ENCODE peak calls at places on chromosomes 11 and 22, in six cellular contexts. M, Z, D, L, A and B are unnamed samples.

GRCh38 chr11:98234698-98235097 is 786.1 kb upstream of the CNTN5 start:
- DNase-seq in M (no peak), Z (no peak), D (no peak), L (no peak), A (no peak), B (no peak)

GRCh38 chr11:87879118-87879517 is 296.1 kb downstream of the RAB38 start:
- DNase-seq in M (peak; percentile 41), Z (no peak), D (no peak), L (no peak), A (no peak), B (no peak)

GRCh38 chr11:64888761-64889511 is 10.5 kb upstream of the EHD1 start:
- DNase-seq in M (no peak), Z (no peak), D (no peak), L (no peak), A (no peak), B (no peak)

GRCh38 chr22:39688186-39688768 is 117.7 kb downstream of the CACNA1I start:
- DNase-seq in M (no peak), Z (no peak), D (no peak), L (no peak), A (no peak), B (no peak)

GRCh38 chr11:2761131-2762030 is 61.6 kb upstream of the KCNQ1OT1 start:
- DNase-seq in M (no peak), Z (no peak), D (no peak), L (peak; percentile 46), A (peak; percentile 39), B (peak; percentile 10)

GRCh38 chr22:30610299-30610698 is 3.3 kb downstream of the TCN2 start:
- DNase-seq in M (no peak), Z (no peak), D (no peak), L (peak; percentile 71), A (no peak), B (no peak)

GRCh38 chr11:67504950-67505561 is at the start of gene PITPNM1:
- DNase-seq in M (no peak), Z (peak; percentile 81), D (no peak), L (peak; percentile 88), A (peak; percentile 88), B (peak; percentile 66)

GRCh38 chr22:18008136-18008535 is 16.2 kb downstream of the MICAL3 start:
- DNase-seq in M (no peak), Z (no peak), D (no peak), L (no peak), A (no peak), B (no peak)

GRCh38 chr11:16295592-16295991 is 60.8 kb downstream of the SOX6 start:
- DNase-seq in M (no peak), Z (peak; percentile 60), D (no peak), L (no peak), A (no peak), B (no peak)

GRCh38 chr11:123561046-123561781 is 93.2 kb downstream of the SCN3B start:
- DNase-seq in M (no peak), Z (no peak), D (no peak), L (no peak), A (no peak), B (no peak)
- TF ChIP-seq CTCF in M (peak; percentile 32), Z (peak; percentile 20), D (peak; percentile 47), L (no peak), A (peak; percentile 69), B (no peak)

GRCh38 chr22:37818397-37819099 is 4.6 kb upstream of the GALR3 start:
- DNase-seq in M (no peak), Z (peak; percentile 64), D (peak; percentile 33), L (no peak), A (peak; percentile 81), B (no peak)
- TF ChIP-seq CTCF in M (peak; percentile 21), Z (peak; percentile 47), D (peak; percentile 62), L (peak; percentile 21), A (peak; percentile 48), B (no peak)

GRCh38 chr11:103877221-103877620 is 159.2 kb upstream of the DDI1 start:
- DNase-seq in M (no peak), Z (no peak), D (peak; percentile 51), L (no peak), A (no peak), B (no peak)
- TF ChIP-seq CTCF in M (peak; percentile 15), Z (peak; percentile 18), D (peak; percentile 58), L (no peak), A (no peak), B (no peak)

DNA sequence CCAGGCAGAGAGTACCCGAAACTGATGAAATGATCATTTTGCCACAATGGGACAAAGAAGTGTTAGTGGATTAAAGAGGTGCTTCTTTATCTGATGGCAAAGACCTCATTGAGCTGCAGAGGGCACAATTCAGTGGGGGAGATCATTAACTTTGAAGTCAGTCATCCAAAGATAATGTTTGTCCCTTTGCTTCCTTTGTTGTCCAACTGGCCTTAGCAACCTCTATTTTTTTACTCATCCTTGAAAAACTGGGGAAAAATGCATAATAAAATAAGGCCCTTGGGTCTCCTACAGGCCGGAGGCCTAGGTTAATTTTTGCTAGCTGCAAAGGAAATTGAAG is 86.9 kb upstream of the HTATIP2 start:
- DNase-seq in M (no peak), Z (no peak), D (no peak), L (no peak), A (no peak), B (no peak)
- TF ChIP-seq CTCF in M (no peak), Z (no peak), D (no peak), L (no peak), A (no peak), B (no peak)

DNA sequence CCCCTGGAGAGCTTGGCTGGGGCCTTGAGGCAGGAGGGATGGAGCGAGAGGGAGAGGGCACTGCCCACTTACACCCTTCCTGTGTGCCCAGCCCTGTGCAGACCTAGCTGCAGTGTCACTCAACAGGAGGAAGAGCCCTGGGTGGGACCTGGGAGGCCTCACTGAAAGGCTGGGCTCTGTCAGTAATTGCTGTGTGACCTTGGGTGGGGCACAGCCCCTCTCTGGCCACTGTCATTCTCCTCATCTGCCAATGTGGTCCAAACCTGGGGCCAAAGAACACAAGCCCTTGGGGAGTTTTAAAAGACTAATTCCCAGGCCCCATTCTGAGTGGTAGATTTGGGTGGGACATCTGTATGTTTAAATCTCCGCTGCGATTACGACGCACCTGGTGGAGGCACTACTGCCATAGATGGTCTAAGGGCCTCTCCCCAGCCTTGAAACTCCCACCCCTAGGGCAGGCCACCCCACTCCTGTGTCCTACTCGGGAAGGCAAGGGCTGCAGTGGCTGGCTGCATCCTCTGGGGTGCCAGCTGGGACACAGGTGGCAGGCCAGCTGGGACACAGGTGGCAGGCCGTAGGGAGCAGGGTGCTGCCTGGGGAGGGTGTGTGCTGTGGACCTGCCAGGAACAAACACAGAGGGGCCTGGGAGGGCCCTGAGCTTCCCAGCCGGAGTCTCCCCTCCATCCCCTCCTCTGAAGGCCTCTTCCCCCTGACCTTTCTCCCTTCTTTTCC is 12.3 kb upstream of the SOX10 start:
- DNase-seq in M (no peak), Z (no peak), D (no peak), L (no peak), A (no peak), B (no peak)
- TF ChIP-seq CTCF in M (no peak), Z (no peak), D (no peak), L (no peak), A (peak; percentile 6), B (no peak)

GRCh38 chr11:69212121-69213110 is 56.7 kb downstream of the SMIM38 start:
- DNase-seq in M (no peak), Z (no peak), D (no peak), L (peak; percentile 51), A (no peak), B (no peak)
- TF ChIP-seq CTCF in M (no peak), Z (peak; percentile 50), D (peak; percentile 64), L (peak; percentile 21), A (peak; percentile 19), B (no peak)

GRCh38 chr11:123430736-123431356 is 777 bp downstream of the GRAMD1B start:
- DNase-seq in M (no peak), Z (peak; percentile 81), D (peak; percentile 67), L (peak; percentile 80), A (peak; percentile 76), B (no peak)
- TF ChIP-seq CTCF in M (no peak), Z (peak; percentile 13), D (no peak), L (no peak), A (no peak), B (no peak)

DNA sequence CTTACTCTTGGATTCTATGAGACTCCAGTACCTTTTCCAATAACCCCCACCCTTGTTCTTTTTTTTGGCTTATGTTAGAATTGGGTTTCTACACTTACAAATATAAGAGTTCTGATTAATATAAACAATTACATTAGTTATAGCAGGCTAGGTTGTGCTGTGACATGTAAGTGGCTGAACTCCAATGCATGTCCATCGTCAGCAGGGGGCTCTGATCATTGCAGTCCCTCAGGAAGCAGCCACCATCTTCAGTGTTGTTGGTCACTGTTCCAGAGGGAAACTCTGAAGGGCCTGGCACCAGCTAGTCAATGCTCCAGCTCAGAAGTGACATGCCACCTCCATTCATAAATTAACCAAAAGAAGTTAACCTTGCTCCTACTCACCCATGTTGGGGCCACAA is 5.6 kb downstream of the LIPT2 start:
- DNase-seq in M (no peak), Z (no peak), D (no peak), L (no peak), A (no peak), B (no peak)
- TF ChIP-seq CTCF in M (peak; percentile 34), Z (peak; percentile 37), D (peak; percentile 51), L (no peak), A (peak; percentile 42), B (no peak)